ENCODE peak calls at places on chromosome 16, in seven cellular contexts. One of them, this sample, is unnamed.

GRCh38 chr16:85293899-85294642 is 181.8 kb upstream of the CIBAR2 start:
- DNase-seq in HEK293T: no peak
- DNase-seq in effector CD4-positive, alpha-beta T cell: no peak
- DNase-seq in thoracic aorta: no peak
- DNase-seq in fibroblast of lung: no peak
- DNase-seq in RKO: no peak
- DNase-seq in NCI-H1092 treated with DMSO at 0.1 percent for 48 hours: peak
- DNase-seq in this sample: peak

GRCh38 chr16:56897026-56897799 is 32.2 kb downstream of the SLC12A3 start:
- DNase-seq in HEK293T: no peak
- DNase-seq in effector CD4-positive, alpha-beta T cell: no peak
- DNase-seq in thoracic aorta: no peak
- DNase-seq in fibroblast of lung: no peak
- DNase-seq in RKO: no peak
- DNase-seq in NCI-H1092 treated with DMSO at 0.1 percent for 48 hours: no peak
- DNase-seq in this sample: no peak

GRCh38 chr16:76653390-76654026 is 376.3 kb downstream of the CNTNAP4 start:
- DNase-seq in HEK293T: peak
- DNase-seq in effector CD4-positive, alpha-beta T cell: no peak
- DNase-seq in thoracic aorta: no peak
- DNase-seq in fibroblast of lung: peak
- DNase-seq in RKO: peak
- DNase-seq in NCI-H1092 treated with DMSO at 0.1 percent for 48 hours: peak
- DNase-seq in this sample: no peak

GRCh38 chr16:27244363-27244755 is 24.2 kb downstream of the NSMCE1 start:
- DNase-seq in HEK293T: no peak
- DNase-seq in effector CD4-positive, alpha-beta T cell: no peak
- DNase-seq in thoracic aorta: no peak
- DNase-seq in fibroblast of lung: no peak
- DNase-seq in RKO: no peak
- DNase-seq in NCI-H1092 treated with DMSO at 0.1 percent for 48 hours: no peak
- DNase-seq in this sample: no peak

GRCh38 chr16:57574646-57575467 is 32.4 kb downstream of the ADGRG5 start:
- DNase-seq in HEK293T: no peak
- DNase-seq in effector CD4-positive, alpha-beta T cell: no peak
- DNase-seq in thoracic aorta: no peak
- DNase-seq in fibroblast of lung: no peak
- DNase-seq in RKO: no peak
- DNase-seq in NCI-H1092 treated with DMSO at 0.1 percent for 48 hours: no peak
- DNase-seq in this sample: no peak

GRCh38 chr16:67883146-67883871 is 1.4 kb upstream of the NRN1L start:
- DNase-seq in HEK293T: no peak
- DNase-seq in effector CD4-positive, alpha-beta T cell: no peak
- DNase-seq in thoracic aorta: no peak
- DNase-seq in fibroblast of lung: no peak
- DNase-seq in RKO: peak
- DNase-seq in NCI-H1092 treated with DMSO at 0.1 percent for 48 hours: no peak
- DNase-seq in this sample: no peak

GRCh38 chr16:89118361-89119061 is 24.9 kb downstream of the ACSF3 start:
- DNase-seq in HEK293T: no peak
- DNase-seq in effector CD4-positive, alpha-beta T cell: no peak
- DNase-seq in thoracic aorta: no peak
- DNase-seq in fibroblast of lung: peak
- DNase-seq in RKO: no peak
- DNase-seq in NCI-H1092 treated with DMSO at 0.1 percent for 48 hours: no peak
- DNase-seq in this sample: no peak

GRCh38 chr16:84466692-84467091 is 37.8 kb downstream of the MEAK7 start:
- DNase-seq in HEK293T: no peak
- DNase-seq in effector CD4-positive, alpha-beta T cell: no peak
- DNase-seq in thoracic aorta: no peak
- DNase-seq in fibroblast of lung: no peak
- DNase-seq in RKO: no peak
- DNase-seq in NCI-H1092 treated with DMSO at 0.1 percent for 48 hours: no peak
- DNase-seq in this sample: no peak

GRCh38 chr16:85690469-85691064 is 1.8 kb upstream of the GINS2 start:
- DNase-seq in HEK293T: no peak
- DNase-seq in effector CD4-positive, alpha-beta T cell: no peak
- DNase-seq in thoracic aorta: no peak
- DNase-seq in fibroblast of lung: no peak
- DNase-seq in RKO: no peak
- DNase-seq in NCI-H1092 treated with DMSO at 0.1 percent for 48 hours: peak
- DNase-seq in this sample: no peak

GRCh38 chr16:8848939-8849391 is 19.8 kb downstream of the CARHSP1 start:
- DNase-seq in HEK293T: no peak
- DNase-seq in effector CD4-positive, alpha-beta T cell: no peak
- DNase-seq in thoracic aorta: no peak
- DNase-seq in fibroblast of lung: peak
- DNase-seq in RKO: peak
- DNase-seq in NCI-H1092 treated with DMSO at 0.1 percent for 48 hours: no peak
- DNase-seq in this sample: peak

GRCh38 chr16:87963400-87963799 is 12.2 kb downstream of the BANP start:
- DNase-seq in HEK293T: no peak
- DNase-seq in effector CD4-positive, alpha-beta T cell: peak
- DNase-seq in thoracic aorta: no peak
- DNase-seq in fibroblast of lung: peak
- DNase-seq in RKO: peak
- DNase-seq in NCI-H1092 treated with DMSO at 0.1 percent for 48 hours: no peak
- DNase-seq in this sample: peak

GRCh38 chr16:583815-584591 is 5.9 kb upstream of the RAB40C start:
- DNase-seq in HEK293T: no peak
- DNase-seq in effector CD4-positive, alpha-beta T cell: no peak
- DNase-seq in thoracic aorta: no peak
- DNase-seq in fibroblast of lung: no peak
- DNase-seq in RKO: no peak
- DNase-seq in NCI-H1092 treated with DMSO at 0.1 percent for 48 hours: peak
- DNase-seq in this sample: no peak

GRCh38 chr16:11354407-11354732 is 9.1 kb downstream of the RMI2 start:
- DNase-seq in HEK293T: peak
- DNase-seq in effector CD4-positive, alpha-beta T cell: no peak
- DNase-seq in thoracic aorta: no peak
- DNase-seq in fibroblast of lung: no peak
- DNase-seq in RKO: no peak
- DNase-seq in NCI-H1092 treated with DMSO at 0.1 percent for 48 hours: no peak
- DNase-seq in this sample: no peak

GRCh38 chr16:62794724-62795123 is 758.5 kb upstream of the CDH8 start:
- DNase-seq in HEK293T: no peak
- DNase-seq in effector CD4-positive, alpha-beta T cell: no peak
- DNase-seq in thoracic aorta: no peak
- DNase-seq in fibroblast of lung: no peak
- DNase-seq in RKO: no peak
- DNase-seq in NCI-H1092 treated with DMSO at 0.1 percent for 48 hours: no peak
- DNase-seq in this sample: no peak

GRCh38 chr16:59045496-59045895 is 311.4 kb upstream of the GOT2 start:
- DNase-seq in HEK293T: no peak
- DNase-seq in effector CD4-positive, alpha-beta T cell: no peak
- DNase-seq in thoracic aorta: no peak
- DNase-seq in fibroblast of lung: peak
- DNase-seq in RKO: no peak
- DNase-seq in NCI-H1092 treated with DMSO at 0.1 percent for 48 hours: no peak
- DNase-seq in this sample: no peak

GRCh38 chr16:80924372-80924978 is 82.2 kb downstream of the CMC2 start:
- DNase-seq in HEK293T: peak
- DNase-seq in effector CD4-positive, alpha-beta T cell: no peak
- DNase-seq in thoracic aorta: no peak
- DNase-seq in fibroblast of lung: peak
- DNase-seq in RKO: no peak
- DNase-seq in NCI-H1092 treated with DMSO at 0.1 percent for 48 hours: peak
- DNase-seq in this sample: peak

GRCh38 chr16:24174504-24174903 is 81.6 kb upstream of the CACNG3 start:
- DNase-seq in HEK293T: no peak
- DNase-seq in effector CD4-positive, alpha-beta T cell: no peak
- DNase-seq in thoracic aorta: no peak
- DNase-seq in fibroblast of lung: no peak
- DNase-seq in RKO: no peak
- DNase-seq in NCI-H1092 treated with DMSO at 0.1 percent for 48 hours: no peak
- DNase-seq in this sample: no peak

GRCh38 chr16:31141489-31142108 is 6.1 kb upstream of the PRSS8 start:
- DNase-seq in HEK293T: peak
- DNase-seq in effector CD4-positive, alpha-beta T cell: no peak
- DNase-seq in thoracic aorta: no peak
- DNase-seq in fibroblast of lung: peak
- DNase-seq in RKO: no peak
- DNase-seq in NCI-H1092 treated with DMSO at 0.1 percent for 48 hours: no peak
- DNase-seq in this sample: no peak

GRCh38 chr16:83682126-83682857 is 125.5 kb upstream of the HSBP1 start:
- DNase-seq in HEK293T: no peak
- DNase-seq in effector CD4-positive, alpha-beta T cell: no peak
- DNase-seq in thoracic aorta: no peak
- DNase-seq in fibroblast of lung: no peak
- DNase-seq in RKO: no peak
- DNase-seq in NCI-H1092 treated with DMSO at 0.1 percent for 48 hours: no peak
- DNase-seq in this sample: no peak

GRCh38 chr16:79988721-79989220 is 388.2 kb upstream of the MAF start:
- DNase-seq in HEK293T: no peak
- DNase-seq in effector CD4-positive, alpha-beta T cell: no peak
- DNase-seq in thoracic aorta: no peak
- DNase-seq in fibroblast of lung: peak
- DNase-seq in RKO: no peak
- DNase-seq in NCI-H1092 treated with DMSO at 0.1 percent for 48 hours: no peak
- DNase-seq in this sample: no peak

GRCh38 chr16:89973235-89973634 is 24.7 kb downstream of the DEF8 start:
- DNase-seq in HEK293T: no peak
- DNase-seq in effector CD4-positive, alpha-beta T cell: no peak
- DNase-seq in thoracic aorta: no peak
- DNase-seq in fibroblast of lung: no peak
- DNase-seq in RKO: no peak
- DNase-seq in NCI-H1092 treated with DMSO at 0.1 percent for 48 hours: no peak
- DNase-seq in this sample: no peak

GRCh38 chr16:56408379-56409098 is 16.8 kb downstream of the AMFR start:
- DNase-seq in HEK293T: no peak
- DNase-seq in effector CD4-positive, alpha-beta T cell: no peak
- DNase-seq in thoracic aorta: no peak
- DNase-seq in fibroblast of lung: no peak
- DNase-seq in RKO: no peak
- DNase-seq in NCI-H1092 treated with DMSO at 0.1 percent for 48 hours: no peak
- DNase-seq in this sample: no peak

GRCh38 chr16:49458656-49459445 is 85.2 kb downstream of the C16orf78 start:
- DNase-seq in HEK293T: no peak
- DNase-seq in effector CD4-positive, alpha-beta T cell: no peak
- DNase-seq in thoracic aorta: no peak
- DNase-seq in fibroblast of lung: no peak
- DNase-seq in RKO: no peak
- DNase-seq in NCI-H1092 treated with DMSO at 0.1 percent for 48 hours: no peak
- DNase-seq in this sample: no peak

GRCh38 chr16:85137323-85138072 is 25.2 kb upstream of the CIBAR2 start:
- DNase-seq in HEK293T: no peak
- DNase-seq in effector CD4-positive, alpha-beta T cell: no peak
- DNase-seq in thoracic aorta: peak
- DNase-seq in fibroblast of lung: peak
- DNase-seq in RKO: no peak
- DNase-seq in NCI-H1092 treated with DMSO at 0.1 percent for 48 hours: no peak
- DNase-seq in this sample: peak

GRCh38 chr16:53465606-53466290 is 31.5 kb downstream of the RBL2 start:
- DNase-seq in HEK293T: no peak
- DNase-seq in effector CD4-positive, alpha-beta T cell: no peak
- DNase-seq in thoracic aorta: no peak
- DNase-seq in fibroblast of lung: peak
- DNase-seq in RKO: peak
- DNase-seq in NCI-H1092 treated with DMSO at 0.1 percent for 48 hours: no peak
- DNase-seq in this sample: peak

GRCh38 chr16:22728167-22728836 is 85.7 kb upstream of the HS3ST2 start:
- DNase-seq in HEK293T: no peak
- DNase-seq in effector CD4-positive, alpha-beta T cell: no peak
- DNase-seq in thoracic aorta: no peak
- DNase-seq in fibroblast of lung: no peak
- DNase-seq in RKO: no peak
- DNase-seq in NCI-H1092 treated with DMSO at 0.1 percent for 48 hours: no peak
- DNase-seq in this sample: no peak

GRCh38 chr16:70687671-70688265 is 1.9 kb upstream of the MTSS2 start:
- DNase-seq in HEK293T: no peak
- DNase-seq in effector CD4-positive, alpha-beta T cell: no peak
- DNase-seq in thoracic aorta: no peak
- DNase-seq in fibroblast of lung: no peak
- DNase-seq in RKO: no peak
- DNase-seq in NCI-H1092 treated with DMSO at 0.1 percent for 48 hours: no peak
- DNase-seq in this sample: no peak

GRCh38 chr16:85858984-85859817 is 39.8 kb upstream of the IRF8 start:
- DNase-seq in HEK293T: no peak
- DNase-seq in effector CD4-positive, alpha-beta T cell: no peak
- DNase-seq in thoracic aorta: no peak
- DNase-seq in fibroblast of lung: no peak
- DNase-seq in RKO: no peak
- DNase-seq in NCI-H1092 treated with DMSO at 0.1 percent for 48 hours: no peak
- DNase-seq in this sample: no peak

GRCh38 chr16:47987136-47987535 is 168.7 kb downstream of the ABCC12 start:
- DNase-seq in HEK293T: no peak
- DNase-seq in effector CD4-positive, alpha-beta T cell: no peak
- DNase-seq in thoracic aorta: no peak
- DNase-seq in fibroblast of lung: no peak
- DNase-seq in RKO: no peak
- DNase-seq in NCI-H1092 treated with DMSO at 0.1 percent for 48 hours: no peak
- DNase-seq in this sample: no peak

GRCh38 chr16:3645504-3646347 is 8.8 kb upstream of the DNASE1 start:
- DNase-seq in HEK293T: no peak
- DNase-seq in effector CD4-positive, alpha-beta T cell: no peak
- DNase-seq in thoracic aorta: no peak
- DNase-seq in fibroblast of lung: peak
- DNase-seq in RKO: no peak
- DNase-seq in NCI-H1092 treated with DMSO at 0.1 percent for 48 hours: no peak
- DNase-seq in this sample: peak

GRCh38 chr16:35399133-35399532 is 1939.7 kb downstream of the TP53TG3F start:
- DNase-seq in HEK293T: no peak
- DNase-seq in effector CD4-positive, alpha-beta T cell: no peak
- DNase-seq in thoracic aorta: no peak
- DNase-seq in fibroblast of lung: no peak
- DNase-seq in RKO: no peak
- DNase-seq in NCI-H1092 treated with DMSO at 0.1 percent for 48 hours: no peak
- DNase-seq in this sample: no peak

GRCh38 chr16:89324056-89325010 is 106.8 kb downstream of the ZNF778 start:
- DNase-seq in HEK293T: no peak
- DNase-seq in effector CD4-positive, alpha-beta T cell: no peak
- DNase-seq in thoracic aorta: no peak
- DNase-seq in fibroblast of lung: peak
- DNase-seq in RKO: peak
- DNase-seq in NCI-H1092 treated with DMSO at 0.1 percent for 48 hours: no peak
- DNase-seq in this sample: peak

GRCh38 chr16:57537596-57538234 is 1.3 kb upstream of the CCDC102A start:
- DNase-seq in HEK293T: peak
- DNase-seq in effector CD4-positive, alpha-beta T cell: no peak
- DNase-seq in thoracic aorta: no peak
- DNase-seq in fibroblast of lung: no peak
- DNase-seq in RKO: no peak
- DNase-seq in NCI-H1092 treated with DMSO at 0.1 percent for 48 hours: no peak
- DNase-seq in this sample: no peak

GRCh38 chr16:21161211-21161610 is 2.7 kb downstream of the LDAF1 start:
- DNase-seq in HEK293T: no peak
- DNase-seq in effector CD4-positive, alpha-beta T cell: no peak
- DNase-seq in thoracic aorta: no peak
- DNase-seq in fibroblast of lung: no peak
- DNase-seq in RKO: no peak
- DNase-seq in NCI-H1092 treated with DMSO at 0.1 percent for 48 hours: no peak
- DNase-seq in this sample: peak

GRCh38 chr16:85879975-85880831 is 18.8 kb upstream of the IRF8 start:
- DNase-seq in HEK293T: no peak
- DNase-seq in effector CD4-positive, alpha-beta T cell: no peak
- DNase-seq in thoracic aorta: no peak
- DNase-seq in fibroblast of lung: no peak
- DNase-seq in RKO: no peak
- DNase-seq in NCI-H1092 treated with DMSO at 0.1 percent for 48 hours: no peak
- DNase-seq in this sample: no peak

GRCh38 chr16:78704421-78704820 is 605.0 kb downstream of the WWOX start:
- DNase-seq in HEK293T: no peak
- DNase-seq in effector CD4-positive, alpha-beta T cell: no peak
- DNase-seq in thoracic aorta: no peak
- DNase-seq in fibroblast of lung: peak
- DNase-seq in RKO: no peak
- DNase-seq in NCI-H1092 treated with DMSO at 0.1 percent for 48 hours: no peak
- DNase-seq in this sample: peak

GRCh38 chr16:21277927-21278706 is at the start of gene CRYM:
- DNase-seq in HEK293T: peak
- DNase-seq in effector CD4-positive, alpha-beta T cell: peak
- DNase-seq in thoracic aorta: no peak
- DNase-seq in fibroblast of lung: no peak
- DNase-seq in RKO: no peak
- DNase-seq in NCI-H1092 treated with DMSO at 0.1 percent for 48 hours: peak
- DNase-seq in this sample: no peak

This sample was measured in fibroblast of gingiva.